ENCODE peak calls at places on chromosomes 1 and 21, in ten cellular contexts. One of them, this sample, is unnamed.

GRCh38 chr1:163076446-163076845 is 7.3 kb downstream of the RGS4 start:
- DNase-seq in adrenal gland: no peak
- DNase-seq in RWPE1: no peak
- DNase-seq in HCT116: no peak
- DNase-seq in coronary artery: no peak
- DNase-seq in Caco-2: no peak
- DNase-seq in cardiac fibroblast: peak
- DNase-seq in Calu3: no peak
- DNase-seq in A549: no peak
- DNase-seq in choroid plexus epithelial cell: peak
- DNase-seq in this sample: no peak

GRCh38 chr1:42681771-42682483 is at the start of gene YBX1:
- DNase-seq in adrenal gland: peak
- DNase-seq in RWPE1: peak
- DNase-seq in HCT116: peak
- DNase-seq in coronary artery: peak
- DNase-seq in Caco-2: peak
- DNase-seq in cardiac fibroblast: peak
- DNase-seq in Calu3: peak
- DNase-seq in A549: peak
- DNase-seq in choroid plexus epithelial cell: peak
- DNase-seq in this sample: peak

GRCh38 chr1:239197871-239198270 is 188.5 kb upstream of the CHRM3 start:
- DNase-seq in adrenal gland: no peak
- DNase-seq in RWPE1: no peak
- DNase-seq in HCT116: no peak
- DNase-seq in coronary artery: no peak
- DNase-seq in Caco-2: no peak
- DNase-seq in cardiac fibroblast: no peak
- DNase-seq in Calu3: no peak
- DNase-seq in A549: no peak
- DNase-seq in choroid plexus epithelial cell: no peak
- DNase-seq in this sample: no peak

GRCh38 chr1:168465942-168466702 is 77.7 kb downstream of the XCL2 start:
- DNase-seq in adrenal gland: peak
- DNase-seq in RWPE1: peak
- DNase-seq in HCT116: no peak
- DNase-seq in coronary artery: no peak
- DNase-seq in Caco-2: no peak
- DNase-seq in cardiac fibroblast: peak
- DNase-seq in Calu3: peak
- DNase-seq in A549: no peak
- DNase-seq in choroid plexus epithelial cell: peak
- DNase-seq in this sample: peak

GRCh38 chr1:41378222-41378621 is 17.0 kb downstream of the FOXO6 start:
- DNase-seq in adrenal gland: no peak
- DNase-seq in RWPE1: no peak
- DNase-seq in HCT116: no peak
- DNase-seq in coronary artery: no peak
- DNase-seq in Caco-2: no peak
- DNase-seq in cardiac fibroblast: no peak
- DNase-seq in Calu3: no peak
- DNase-seq in A549: no peak
- DNase-seq in choroid plexus epithelial cell: no peak
- DNase-seq in this sample: no peak

GRCh38 chr21:35575280-35575915 is 484.9 kb downstream of the SETD4 start:
- DNase-seq in adrenal gland: no peak
- DNase-seq in RWPE1: no peak
- DNase-seq in HCT116: no peak
- DNase-seq in coronary artery: no peak
- DNase-seq in Caco-2: no peak
- DNase-seq in cardiac fibroblast: peak
- DNase-seq in Calu3: no peak
- DNase-seq in A549: no peak
- DNase-seq in choroid plexus epithelial cell: peak
- DNase-seq in this sample: no peak

GRCh38 chr1:224506141-224506814 is 71.7 kb upstream of the WDR26 start:
- DNase-seq in adrenal gland: no peak
- DNase-seq in RWPE1: no peak
- DNase-seq in HCT116: no peak
- DNase-seq in coronary artery: no peak
- DNase-seq in Caco-2: no peak
- DNase-seq in cardiac fibroblast: no peak
- DNase-seq in Calu3: no peak
- DNase-seq in A549: no peak
- DNase-seq in choroid plexus epithelial cell: no peak
- DNase-seq in this sample: no peak

GRCh38 chr1:10973552-10973951 is 38.9 kb upstream of the TARDBP start:
- DNase-seq in adrenal gland: no peak
- DNase-seq in RWPE1: no peak
- DNase-seq in HCT116: no peak
- DNase-seq in coronary artery: no peak
- DNase-seq in Caco-2: no peak
- DNase-seq in cardiac fibroblast: peak
- DNase-seq in Calu3: no peak
- DNase-seq in A549: no peak
- DNase-seq in choroid plexus epithelial cell: no peak
- DNase-seq in this sample: no peak

GRCh38 chr1:18947570-18947969 is 8.9 kb downstream of the IFFO2 start:
- DNase-seq in adrenal gland: peak
- DNase-seq in RWPE1: no peak
- DNase-seq in HCT116: no peak
- DNase-seq in coronary artery: no peak
- DNase-seq in Caco-2: no peak
- DNase-seq in cardiac fibroblast: no peak
- DNase-seq in Calu3: no peak
- DNase-seq in A549: no peak
- DNase-seq in choroid plexus epithelial cell: no peak
- DNase-seq in this sample: no peak

GRCh38 chr1:18948048-18948912 is 8.2 kb downstream of the IFFO2 start:
- DNase-seq in adrenal gland: peak
- DNase-seq in RWPE1: no peak
- DNase-seq in HCT116: no peak
- DNase-seq in coronary artery: no peak
- DNase-seq in Caco-2: no peak
- DNase-seq in cardiac fibroblast: peak
- DNase-seq in Calu3: no peak
- DNase-seq in A549: no peak
- DNase-seq in choroid plexus epithelial cell: no peak
- DNase-seq in this sample: no peak

GRCh38 chr1:18950415-18951026 is 6.0 kb downstream of the IFFO2 start:
- DNase-seq in adrenal gland: peak
- DNase-seq in RWPE1: no peak
- DNase-seq in HCT116: no peak
- DNase-seq in coronary artery: peak
- DNase-seq in Caco-2: no peak
- DNase-seq in cardiac fibroblast: peak
- DNase-seq in Calu3: no peak
- DNase-seq in A549: no peak
- DNase-seq in choroid plexus epithelial cell: no peak
- DNase-seq in this sample: no peak

GRCh38 chr1:18949689-18950414 is 6.6 kb downstream of the IFFO2 start:
- DNase-seq in adrenal gland: peak
- DNase-seq in RWPE1: no peak
- DNase-seq in HCT116: no peak
- DNase-seq in coronary artery: peak
- DNase-seq in Caco-2: no peak
- DNase-seq in cardiac fibroblast: peak
- DNase-seq in Calu3: no peak
- DNase-seq in A549: peak
- DNase-seq in choroid plexus epithelial cell: peak
- DNase-seq in this sample: no peak

GRCh38 chr1:18948913-18949688 is 7.4 kb downstream of the IFFO2 start:
- DNase-seq in adrenal gland: peak
- DNase-seq in RWPE1: no peak
- DNase-seq in HCT116: no peak
- DNase-seq in coronary artery: no peak
- DNase-seq in Caco-2: peak
- DNase-seq in cardiac fibroblast: peak
- DNase-seq in Calu3: no peak
- DNase-seq in A549: peak
- DNase-seq in choroid plexus epithelial cell: peak
- DNase-seq in this sample: no peak
- TF ChIP-seq CTCF in adrenal gland: peak
- TF ChIP-seq CTCF in RWPE1: no peak
- TF ChIP-seq CTCF in HCT116: no peak
- TF ChIP-seq CTCF in coronary artery: no peak
- TF ChIP-seq CTCF in Caco-2: peak
- TF ChIP-seq CTCF in cardiac fibroblast: peak
- TF ChIP-seq CTCF in Calu3: no peak
- TF ChIP-seq CTCF in A549: no peak
- TF ChIP-seq CTCF in choroid plexus epithelial cell: peak
- TF ChIP-seq CTCF in this sample: no peak

GRCh38 chr21:41169258-41169576 is 1.3 kb downstream of the BACE2 start:
- DNase-seq in adrenal gland: no peak
- DNase-seq in RWPE1: no peak
- DNase-seq in HCT116: no peak
- DNase-seq in coronary artery: no peak
- DNase-seq in Caco-2: no peak
- DNase-seq in cardiac fibroblast: no peak
- DNase-seq in Calu3: no peak
- DNase-seq in A549: no peak
- DNase-seq in choroid plexus epithelial cell: no peak
- DNase-seq in this sample: no peak

GRCh38 chr21:41169701-41170100 is 1.7 kb downstream of the BACE2 start:
- DNase-seq in adrenal gland: no peak
- DNase-seq in RWPE1: no peak
- DNase-seq in HCT116: no peak
- DNase-seq in coronary artery: no peak
- DNase-seq in Caco-2: no peak
- DNase-seq in cardiac fibroblast: no peak
- DNase-seq in Calu3: no peak
- DNase-seq in A549: no peak
- DNase-seq in choroid plexus epithelial cell: no peak
- DNase-seq in this sample: no peak

GRCh38 chr21:41166947-41167346 is 1.0 kb upstream of the BACE2 start:
- DNase-seq in adrenal gland: no peak
- DNase-seq in RWPE1: no peak
- DNase-seq in HCT116: no peak
- DNase-seq in coronary artery: no peak
- DNase-seq in Caco-2: no peak
- DNase-seq in cardiac fibroblast: no peak
- DNase-seq in Calu3: no peak
- DNase-seq in A549: no peak
- DNase-seq in choroid plexus epithelial cell: no peak
- DNase-seq in this sample: no peak

GRCh38 chr21:41168391-41169257 is 664 bp downstream of the BACE2 start:
- DNase-seq in adrenal gland: peak
- DNase-seq in RWPE1: peak
- DNase-seq in HCT116: no peak
- DNase-seq in coronary artery: peak
- DNase-seq in Caco-2: peak
- DNase-seq in cardiac fibroblast: peak
- DNase-seq in Calu3: peak
- DNase-seq in A549: peak
- DNase-seq in choroid plexus epithelial cell: peak
- DNase-seq in this sample: peak

GRCh38 chr21:41167348-41168342 is at the start of gene BACE2:
- DNase-seq in adrenal gland: peak
- DNase-seq in RWPE1: peak
- DNase-seq in HCT116: no peak
- DNase-seq in coronary artery: peak
- DNase-seq in Caco-2: peak
- DNase-seq in cardiac fibroblast: peak
- DNase-seq in Calu3: peak
- DNase-seq in A549: peak
- DNase-seq in choroid plexus epithelial cell: peak
- DNase-seq in this sample: peak
- TF ChIP-seq CTCF in adrenal gland: peak
- TF ChIP-seq CTCF in RWPE1: peak
- TF ChIP-seq CTCF in HCT116: peak
- TF ChIP-seq CTCF in coronary artery: peak
- TF ChIP-seq CTCF in Caco-2: peak
- TF ChIP-seq CTCF in cardiac fibroblast: peak
- TF ChIP-seq CTCF in Calu3: peak
- TF ChIP-seq CTCF in A549: peak
- TF ChIP-seq CTCF in choroid plexus epithelial cell: peak
- TF ChIP-seq CTCF in this sample: peak

GRCh38 chr1:9653195-9653782 is 1.8 kb downstream of the PIK3CD start:
- DNase-seq in adrenal gland: no peak
- DNase-seq in RWPE1: no peak
- DNase-seq in HCT116: no peak
- DNase-seq in coronary artery: no peak
- DNase-seq in Caco-2: no peak
- DNase-seq in cardiac fibroblast: no peak
- DNase-seq in Calu3: no peak
- DNase-seq in A549: no peak
- DNase-seq in choroid plexus epithelial cell: no peak
- DNase-seq in this sample: no peak

GRCh38 chr1:9653783-9654517 is 2.4 kb downstream of the PIK3CD start:
- DNase-seq in adrenal gland: no peak
- DNase-seq in RWPE1: no peak
- DNase-seq in HCT116: no peak
- DNase-seq in coronary artery: no peak
- DNase-seq in Caco-2: no peak
- DNase-seq in cardiac fibroblast: no peak
- DNase-seq in Calu3: no peak
- DNase-seq in A549: no peak
- DNase-seq in choroid plexus epithelial cell: no peak
- DNase-seq in this sample: no peak

GRCh38 chr1:9652379-9653194 is 1.1 kb downstream of the PIK3CD start:
- DNase-seq in adrenal gland: no peak
- DNase-seq in RWPE1: no peak
- DNase-seq in HCT116: no peak
- DNase-seq in coronary artery: no peak
- DNase-seq in Caco-2: no peak
- DNase-seq in cardiac fibroblast: peak
- DNase-seq in Calu3: no peak
- DNase-seq in A549: no peak
- DNase-seq in choroid plexus epithelial cell: peak
- DNase-seq in this sample: no peak

GRCh38 chr1:9651565-9652378 is at the start of gene PIK3CD:
- DNase-seq in adrenal gland: no peak
- DNase-seq in RWPE1: peak
- DNase-seq in HCT116: no peak
- DNase-seq in coronary artery: no peak
- DNase-seq in Caco-2: peak
- DNase-seq in cardiac fibroblast: peak
- DNase-seq in Calu3: no peak
- DNase-seq in A549: peak
- DNase-seq in choroid plexus epithelial cell: peak
- DNase-seq in this sample: peak

DNA sequence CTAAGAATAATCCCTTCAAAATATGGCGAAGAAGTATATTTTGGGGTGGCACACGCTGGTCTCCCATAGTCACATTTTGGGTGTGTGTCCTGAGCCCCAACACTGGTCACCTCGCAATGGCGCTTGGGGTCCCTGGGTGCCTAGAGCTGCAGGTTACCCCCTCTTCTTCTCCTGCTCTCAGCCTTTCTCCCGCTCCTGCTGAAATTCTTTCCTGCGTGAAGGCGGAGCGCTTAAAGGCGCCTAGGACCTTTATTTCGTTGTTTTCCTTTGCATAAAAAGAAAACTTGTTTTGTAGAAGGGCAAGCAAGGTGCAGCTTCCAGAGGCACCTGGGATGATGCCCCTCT is 339 bp upstream of the PIK3CD start:
- DNase-seq in adrenal gland: no peak
- DNase-seq in RWPE1: no peak
- DNase-seq in HCT116: no peak
- DNase-seq in coronary artery: no peak
- DNase-seq in Caco-2: no peak
- DNase-seq in cardiac fibroblast: no peak
- DNase-seq in Calu3: no peak
- DNase-seq in A549: no peak
- DNase-seq in choroid plexus epithelial cell: no peak
- DNase-seq in this sample: no peak
- TF ChIP-seq CTCF in adrenal gland: no peak
- TF ChIP-seq CTCF in RWPE1: no peak
- TF ChIP-seq CTCF in HCT116: no peak
- TF ChIP-seq CTCF in coronary artery: no peak
- TF ChIP-seq CTCF in Caco-2: no peak
- TF ChIP-seq CTCF in cardiac fibroblast: no peak
- TF ChIP-seq CTCF in Calu3: no peak
- TF ChIP-seq CTCF in A549: no peak
- TF ChIP-seq CTCF in choroid plexus epithelial cell: no peak
- TF ChIP-seq CTCF in this sample: no peak

GRCh38 chr1:27368872-27369703 is 2.3 kb upstream of the MAP3K6 start:
- DNase-seq in adrenal gland: no peak
- DNase-seq in RWPE1: no peak
- DNase-seq in HCT116: no peak
- DNase-seq in coronary artery: no peak
- DNase-seq in Caco-2: no peak
- DNase-seq in cardiac fibroblast: peak
- DNase-seq in Calu3: no peak
- DNase-seq in A549: peak
- DNase-seq in choroid plexus epithelial cell: peak
- DNase-seq in this sample: no peak

GRCh38 chr1:27374687-27375086 is at the start of gene FCN3:
- DNase-seq in adrenal gland: no peak
- DNase-seq in RWPE1: no peak
- DNase-seq in HCT116: no peak
- DNase-seq in coronary artery: no peak
- DNase-seq in Caco-2: no peak
- DNase-seq in cardiac fibroblast: no peak
- DNase-seq in Calu3: no peak
- DNase-seq in A549: no peak
- DNase-seq in choroid plexus epithelial cell: no peak
- DNase-seq in this sample: no peak

GRCh38 chr1:27377760-27378495 is 3.3 kb upstream of the FCN3 start:
- DNase-seq in adrenal gland: no peak
- DNase-seq in RWPE1: no peak
- DNase-seq in HCT116: no peak
- DNase-seq in coronary artery: no peak
- DNase-seq in Caco-2: no peak
- DNase-seq in cardiac fibroblast: no peak
- DNase-seq in Calu3: no peak
- DNase-seq in A549: no peak
- DNase-seq in choroid plexus epithelial cell: no peak
- DNase-seq in this sample: no peak

GRCh38 chr1:27372022-27372807 is 2.4 kb downstream of the FCN3 start:
- DNase-seq in adrenal gland: no peak
- DNase-seq in RWPE1: no peak
- DNase-seq in HCT116: no peak
- DNase-seq in coronary artery: no peak
- DNase-seq in Caco-2: no peak
- DNase-seq in cardiac fibroblast: no peak
- DNase-seq in Calu3: no peak
- DNase-seq in A549: no peak
- DNase-seq in choroid plexus epithelial cell: no peak
- DNase-seq in this sample: no peak

DNA sequence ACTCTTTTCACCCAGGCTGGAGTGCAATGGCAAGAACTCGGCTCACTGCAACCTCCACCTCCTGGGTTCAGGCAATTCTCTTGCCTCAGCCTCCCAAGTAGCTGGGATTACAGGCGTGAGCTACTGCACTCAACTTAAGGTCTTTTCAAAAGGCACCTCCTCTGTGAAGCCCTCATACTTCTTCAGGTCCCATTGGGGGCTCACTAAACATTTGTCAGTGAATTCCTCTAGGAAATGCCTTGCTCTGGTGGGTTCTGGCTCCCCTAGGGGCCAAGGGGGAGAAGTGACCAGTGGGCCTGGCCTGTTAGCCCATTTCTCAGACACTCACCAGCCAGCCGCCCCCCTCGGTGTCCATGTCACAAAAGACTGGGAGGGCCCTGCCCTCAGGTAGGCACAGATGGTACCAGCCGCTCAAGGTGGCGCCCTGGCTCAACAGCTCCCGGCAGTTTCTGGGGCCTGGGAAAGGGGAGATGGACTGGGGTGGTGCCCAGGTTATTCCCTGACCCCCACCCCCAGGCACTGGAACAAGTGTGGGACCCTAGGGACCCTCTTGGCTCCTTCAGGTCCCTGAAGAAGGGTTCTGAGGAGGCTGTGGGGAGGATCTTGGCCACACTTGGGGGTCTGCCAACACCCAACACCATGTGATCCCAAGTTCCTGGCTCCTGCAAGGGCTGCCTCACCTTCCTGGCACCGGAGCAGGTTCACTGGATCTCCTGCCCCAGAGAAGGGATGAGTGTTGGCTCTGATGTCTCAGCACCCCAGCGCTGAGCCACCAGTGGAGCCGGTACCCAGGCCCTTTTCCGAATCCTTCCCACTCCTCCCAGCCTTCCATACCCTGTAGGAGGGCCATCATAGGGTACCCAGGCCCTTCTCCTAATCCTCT is 1.6 kb downstream of the FCN3 start:
- DNase-seq in adrenal gland: no peak
- DNase-seq in RWPE1: no peak
- DNase-seq in HCT116: no peak
- DNase-seq in coronary artery: no peak
- DNase-seq in Caco-2: no peak
- DNase-seq in cardiac fibroblast: no peak
- DNase-seq in Calu3: no peak
- DNase-seq in A549: no peak
- DNase-seq in choroid plexus epithelial cell: no peak
- DNase-seq in this sample: no peak
- TF ChIP-seq CTCF in adrenal gland: no peak
- TF ChIP-seq CTCF in RWPE1: no peak
- TF ChIP-seq CTCF in HCT116: peak
- TF ChIP-seq CTCF in coronary artery: no peak
- TF ChIP-seq CTCF in Caco-2: no peak
- TF ChIP-seq CTCF in cardiac fibroblast: peak
- TF ChIP-seq CTCF in Calu3: no peak
- TF ChIP-seq CTCF in A549: no peak
- TF ChIP-seq CTCF in choroid plexus epithelial cell: peak
- TF ChIP-seq CTCF in this sample: no peak

This sample was measured in mesothelial cell of epicardium.